ENCODE peak calls at places on chromosomes 5 and 9, in eight cellular contexts. O is GM23338, J is PC-3, D is cardiac muscle cell, B is tibial nerve, S is endodermal cell, I is A673, V is left ventricle myocardium inferior. M is an unnamed sample. For H3K27me3 and H3K4me1, the result is how much of the 10 kb centered on the place peaks cover.

GRCh38 chr9:137347928-137348327 is 45.9 kb upstream of the NRARP start:
- DNase-seq in D (no peak), I (no peak), O (no peak), S (no peak), V (no peak), J (no peak), B (no peak), M (no peak)

GRCh38 chr5:142757564-142757963 is 12.6 kb upstream of the ARHGAP26 start:
- DNase-seq in O (no peak), B (no peak), D (no peak), S (no peak), I (no peak), V (no peak), J (no peak), M (no peak)

GRCh38 chr5:99763021-99763814 is 772.0 kb upstream of the FAM174A start:
- DNase-seq in D (no peak), V (no peak), I (no peak), S (peak), J (no peak), B (no peak), O (peak), M (no peak)

GRCh38 chr5:37249820-37250175 is 622 bp upstream of the CPLANE1 start:
- DNase-seq in B (no peak), J (no peak), S (no peak), V (no peak), I (no peak), D (no peak), O (no peak), M (no peak)

GRCh38 chr9:90641090-90641489 is 1.5 kb downstream of the DIRAS2 start:
- DNase-seq in I (no peak), D (no peak), B (no peak), V (no peak), J (no peak), O (no peak), S (no peak), M (no peak)

GRCh38 chr5:31463341-31463740 is 68.6 kb downstream of the DROSHA start:
- DNase-seq in V (no peak), I (no peak), B (no peak), S (no peak), O (no peak), J (no peak), D (peak), M (no peak)

GRCh38 chr9:92492781-92493401 is 10.6 kb upstream of the ASPN start:
- DNase-seq in J (no peak), I (no peak), B (no peak), S (no peak), D (no peak), V (no peak), O (no peak), M (no peak)

GRCh38 chr9:32414856-32415255 is 30.4 kb downstream of the ACO1 start:
- DNase-seq in O (no peak), I (no peak), D (no peak), B (no peak), S (no peak), V (no peak), J (no peak), M (no peak)

GRCh38 chr9:35051069-35051967 is 21.1 kb downstream of the VCP start:
- DNase-seq in S (peak), I (peak), O (peak), J (peak), B (no peak), D (peak), V (peak), M (peak)

GRCh38 chr5:112691758-112692157 is 45.9 kb upstream of the APC start:
- DNase-seq in B (no peak), D (peak), S (peak), I (peak), V (no peak), J (peak), O (peak), M (no peak)

DNA sequence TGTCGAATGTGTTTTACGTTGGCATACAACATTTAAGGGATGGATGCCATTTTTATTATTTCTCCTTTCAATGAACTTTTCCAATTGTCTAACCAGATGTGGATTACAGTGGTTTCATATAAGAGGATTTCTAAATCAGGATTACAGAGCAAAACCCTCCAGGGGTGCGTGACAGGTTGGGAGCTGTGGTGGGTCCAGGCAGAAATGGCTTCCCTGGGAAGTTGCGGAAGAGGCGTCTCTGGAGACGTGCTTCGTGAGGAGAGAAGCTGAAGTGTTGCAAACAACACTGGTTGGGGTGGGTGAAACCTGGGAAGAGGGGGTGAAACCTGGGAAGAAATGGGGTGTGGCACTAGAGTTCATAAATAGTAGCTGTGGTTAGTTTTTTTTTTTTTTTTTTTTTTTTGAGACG is 4.5 kb upstream of the RPL26L1 start:
- DNase-seq in I (no peak), B (no peak), O (no peak), S (no peak), D (no peak), J (no peak), V (no peak), M (no peak)
- H3K4me3 ChIP-seq in I (no peak), B (no peak), O (no peak), S (no peak), D (no peak), J (no peak), V (no peak), M (no peak)

GRCh38 chr9:132588098-132588497 is 5.7 kb downstream of the BARHL1 start:
- DNase-seq in V (no peak), S (no peak), I (no peak), J (no peak), D (no peak), B (no peak), O (no peak), M (no peak)

GRCh38 chr9:132585954-132586829 is 3.8 kb downstream of the BARHL1 start:
- DNase-seq in I (no peak), O (peak), D (no peak), B (no peak), S (peak), V (no peak), J (no peak), M (no peak)

GRCh38 chr9:132588501-132589147 is 6.2 kb downstream of the BARHL1 start:
- DNase-seq in O (peak), V (no peak), I (no peak), D (no peak), S (peak), J (no peak), B (no peak), M (no peak)

GRCh38 chr9:132587484-132587858 is 5.1 kb downstream of the BARHL1 start:
- DNase-seq in D (no peak), I (no peak), J (no peak), O (no peak), B (no peak), S (no peak), V (no peak), M (no peak)

DNA sequence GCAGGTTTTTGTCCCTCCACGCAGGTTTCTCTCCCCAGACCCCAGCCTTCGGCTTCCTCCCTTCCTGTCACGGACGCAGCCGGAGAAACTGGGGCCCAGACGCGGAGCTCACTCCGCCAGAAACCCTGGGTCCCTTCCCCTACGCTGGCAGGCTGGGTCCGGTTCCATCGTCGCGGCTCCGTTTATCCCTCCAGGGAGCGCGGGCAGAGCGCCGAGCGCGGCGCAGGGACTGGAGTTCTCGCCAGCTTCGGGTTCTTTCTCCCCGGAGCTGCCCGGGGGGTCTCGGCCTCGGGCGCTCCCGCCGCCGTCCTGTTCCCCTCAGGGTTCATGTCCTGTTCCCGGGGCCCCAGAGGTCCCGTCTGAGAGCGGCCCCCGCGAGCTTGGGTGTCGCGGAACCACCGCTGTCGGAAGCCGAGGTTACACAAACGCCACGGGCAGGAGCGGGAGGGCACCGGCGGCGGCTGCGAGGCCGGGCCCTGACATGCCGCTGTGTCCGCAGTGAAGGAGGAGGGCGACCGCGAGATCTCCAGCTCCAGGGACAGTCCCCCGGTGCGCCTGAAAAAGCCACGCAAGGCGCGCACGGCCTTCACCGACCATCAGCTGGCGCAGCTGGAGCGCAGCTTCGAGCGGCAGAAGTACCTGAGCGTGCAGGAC is 4.6 kb downstream of the BARHL1 start:
- DNase-seq in I (no peak), V (no peak), J (no peak), O (peak), D (no peak), B (no peak), S (peak), M (no peak)
- H3K27me3 ChIP-seq in I (half or more), V (half or more), J (under half), O (half or more), D (half or more), B (under half), S (half or more), M (under half)

GRCh38 chr9:37923121-37923795 is 19.3 kb upstream of the SLC25A51 start:
- DNase-seq in D (no peak), S (peak), O (no peak), I (no peak), J (no peak), V (no peak), B (no peak), M (no peak)
- H3K4me1 ChIP-seq in D (under half), S (under half), O (under half), I (under half), J (under half), V (under half), B (under half), M (under half)

GRCh38 chr5:133396187-133396621 is 216.1 kb downstream of the FSTL4 start:
- DNase-seq in O (peak), S (peak), I (peak), D (no peak), J (no peak), B (no peak), V (no peak), M (no peak)
- H3K4me3 ChIP-seq in O (no peak), S (no peak), I (no peak), D (no peak), J (no peak), B (no peak), V (no peak), M (no peak)

DNA sequence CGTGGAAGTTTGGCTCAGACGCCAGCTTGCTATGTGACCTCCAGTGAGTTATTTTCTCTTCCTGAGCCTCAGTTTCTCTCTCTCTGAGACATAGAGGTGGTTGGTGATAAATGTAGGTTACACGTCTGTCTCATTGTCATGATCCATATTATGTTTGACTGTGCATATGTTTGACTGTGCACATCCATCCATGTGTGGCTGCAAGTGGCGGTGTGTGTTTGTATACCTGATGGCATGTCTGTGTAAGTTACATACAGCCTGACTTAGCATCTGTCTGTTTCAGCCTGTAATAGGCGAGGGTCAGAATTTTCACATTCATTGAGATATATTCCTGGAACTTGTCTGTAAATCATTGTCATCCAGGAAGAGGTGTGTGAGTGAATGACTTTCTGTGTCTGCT is 3.3 kb downstream of the SPARC start:
- DNase-seq in O (no peak), S (no peak), I (no peak), J (no peak), D (no peak), V (no peak), B (no peak), M (no peak)
- H3K27me3 ChIP-seq in O (under half), S (under half), I (under half), J (under half), D (under half), V (under half), B (under half), M (under half)

GRCh38 chr5:128574041-128574440 is 36.0 kb upstream of the FBN2 start:
- DNase-seq in O (no peak), B (no peak), V (no peak), S (no peak), D (peak), J (peak), I (no peak), M (no peak)
- H3K4me1 ChIP-seq in O (under half), B (under half), V (under half), S (under half), D (under half), J (under half), I (under half), M (under half)

GRCh38 chr5:55177078-55177477 is 4.1 kb upstream of the CDC20B start:
- DNase-seq in B (no peak), S (no peak), O (no peak), I (no peak), D (no peak), V (no peak), J (no peak), M (no peak)
- H3K4me3 ChIP-seq in B (no peak), S (peak), O (peak), I (no peak), D (no peak), V (no peak), J (peak), M (peak)

GRCh38 chr5:144076521-144077083 is 93.9 kb downstream of the YIPF5 start:
- DNase-seq in I (no peak), B (no peak), D (no peak), S (no peak), J (no peak), V (no peak), O (peak), M (no peak)
- H3K27me3 ChIP-seq in I (under half), B (under half), D (under half), S (under half), J (under half), V (under half), O (under half), M (under half)

DNA sequence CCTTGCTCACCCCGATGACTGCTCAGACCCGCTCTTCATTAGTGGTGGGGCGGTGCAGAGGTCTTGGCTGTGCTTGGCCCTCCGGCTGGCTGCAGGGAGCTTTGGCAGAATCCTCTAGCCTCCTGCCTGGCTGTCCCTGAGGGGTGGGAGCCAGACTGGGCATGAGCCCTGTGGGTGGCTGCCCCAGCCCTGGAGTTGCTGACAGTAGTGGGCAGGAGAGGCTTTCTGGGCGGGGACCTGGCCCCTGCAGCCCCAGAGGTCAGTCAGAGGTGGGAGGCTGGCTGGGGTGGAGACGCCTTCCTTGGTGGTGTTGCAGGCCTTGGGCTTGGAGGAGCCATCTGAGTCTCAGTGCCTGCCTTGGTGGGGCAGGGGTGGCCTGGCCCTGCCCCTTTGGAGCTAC is 146.0 kb downstream of the RXRA start:
- DNase-seq in I (no peak), J (no peak), B (no peak), S (no peak), O (no peak), V (no peak), D (no peak), M (no peak)
- H3K4me1 ChIP-seq in I (under half), J (under half), B (under half), S (under half), O (under half), V (half or more), D (under half), M (under half)

M was measured in SJCRH30.